ENCODE peak calls at places on chromosomes 2 and 18, in five cellular contexts. D is activated CD8-positive, alpha-beta T cell treated with anti-CD3 and anti-CD28 coated beads for 36 hours; P is heart left ventricle; K is upper lobe of left lung; Q is Calu3. V is an unnamed sample.

GRCh38 chr2:6626406-6627012 is 239.2 kb downstream of the CMPK2 start:
- DNase-seq in K (no peak), D (no peak), Q (no peak), P (no peak), V (no peak)

GRCh38 chr2:231674587-231675334 is 33.6 kb upstream of the PTMA start:
- DNase-seq in K (no peak), Q (peak; percentile 87), P (peak; percentile 71), D (peak; percentile 77), V (peak; percentile 79)

GRCh38 chr2:173972636-173973035 is 7.5 kb upstream of the SP3 start:
- DNase-seq in Q (peak; percentile 27), K (no peak), P (no peak), D (no peak), V (no peak)

GRCh38 chr2:226489765-226490164 is 309.9 kb downstream of the IRS1 start:
- DNase-seq in Q (no peak), K (peak; percentile 17), P (no peak), D (peak; percentile 3), V (no peak)

GRCh38 chr2:3504741-3505140 is 14.6 kb downstream of the ADI1 start:
- DNase-seq in Q (no peak), D (no peak), K (no peak), P (no peak), V (no peak)

GRCh38 chr2:237354930-237355329 is 59.0 kb downstream of the COL6A3 start:
- DNase-seq in K (no peak), D (no peak), P (no peak), Q (no peak), V (no peak)

GRCh38 chr2:114010001-114010400 is 120.1 kb downstream of the ACTR3 start:
- DNase-seq in Q (no peak), K (no peak), D (no peak), P (no peak), V (no peak)

GRCh38 chr18:55452123-55452611 is 135.8 kb downstream of the TCF4 start:
- DNase-seq in K (no peak), D (no peak), P (no peak), Q (no peak), V (no peak)

GRCh38 chr2:45739796-45740485 is 88.5 kb downstream of the PRKCE start:
- DNase-seq in D (peak; percentile 9), P (no peak), Q (no peak), K (no peak), V (no peak)

GRCh38 chr2:125471963-125472362 is 1184.0 kb upstream of the GYPC start:
- DNase-seq in K (peak; percentile 33), D (no peak), P (no peak), Q (no peak), V (no peak)

GRCh38 chr18:36045241-36045999 is 21.9 kb downstream of the RPRD1A start:
- DNase-seq in Q (no peak), P (no peak), D (no peak), K (no peak), V (no peak)

GRCh38 chr2:104378853-104379374 is 475.0 kb upstream of the POU3F3 start:
- DNase-seq in K (no peak), P (no peak), D (peak; percentile 35), Q (no peak), V (no peak)

GRCh38 chr2:38505779-38506178 is 96.9 kb downstream of the HNRNPLL start:
- DNase-seq in Q (no peak), P (no peak), K (no peak), D (no peak), V (no peak)

GRCh38 chr2:14903709-14904374 is 271.3 kb downstream of the LRATD1 start:
- DNase-seq in K (peak; percentile 58), D (peak; percentile 79), Q (peak; percentile 51), P (no peak), V (no peak)

GRCh38 chr2:164538250-164538866 is 82.9 kb downstream of the GRB14 start:
- DNase-seq in D (no peak), Q (peak; percentile 25), P (no peak), K (no peak), V (no peak)

GRCh38 chr2:112980537-112980936 is 2.7 kb downstream of the IL36G start:
- DNase-seq in D (peak; percentile 37), K (no peak), P (no peak), Q (no peak), V (no peak)

GRCh38 chr2:199910338-199911051 is 598 bp upstream of the C2orf69 start:
- DNase-seq in D (no peak), Q (no peak), K (no peak), P (no peak), V (no peak)

GRCh38 chr2:199911877-199912161 is 726 bp downstream of the C2orf69 start:
- DNase-seq in P (no peak), D (no peak), K (no peak), Q (no peak), V (no peak)

GRCh38 chr2:199907008-199907714 is 3.9 kb upstream of the C2orf69 start:
- DNase-seq in Q (no peak), D (no peak), P (no peak), K (no peak), V (no peak)

GRCh38 chr2:199914372-199914958 is 3.4 kb downstream of the C2orf69 start:
- DNase-seq in K (no peak), P (no peak), D (no peak), Q (no peak), V (no peak)

DNA sequence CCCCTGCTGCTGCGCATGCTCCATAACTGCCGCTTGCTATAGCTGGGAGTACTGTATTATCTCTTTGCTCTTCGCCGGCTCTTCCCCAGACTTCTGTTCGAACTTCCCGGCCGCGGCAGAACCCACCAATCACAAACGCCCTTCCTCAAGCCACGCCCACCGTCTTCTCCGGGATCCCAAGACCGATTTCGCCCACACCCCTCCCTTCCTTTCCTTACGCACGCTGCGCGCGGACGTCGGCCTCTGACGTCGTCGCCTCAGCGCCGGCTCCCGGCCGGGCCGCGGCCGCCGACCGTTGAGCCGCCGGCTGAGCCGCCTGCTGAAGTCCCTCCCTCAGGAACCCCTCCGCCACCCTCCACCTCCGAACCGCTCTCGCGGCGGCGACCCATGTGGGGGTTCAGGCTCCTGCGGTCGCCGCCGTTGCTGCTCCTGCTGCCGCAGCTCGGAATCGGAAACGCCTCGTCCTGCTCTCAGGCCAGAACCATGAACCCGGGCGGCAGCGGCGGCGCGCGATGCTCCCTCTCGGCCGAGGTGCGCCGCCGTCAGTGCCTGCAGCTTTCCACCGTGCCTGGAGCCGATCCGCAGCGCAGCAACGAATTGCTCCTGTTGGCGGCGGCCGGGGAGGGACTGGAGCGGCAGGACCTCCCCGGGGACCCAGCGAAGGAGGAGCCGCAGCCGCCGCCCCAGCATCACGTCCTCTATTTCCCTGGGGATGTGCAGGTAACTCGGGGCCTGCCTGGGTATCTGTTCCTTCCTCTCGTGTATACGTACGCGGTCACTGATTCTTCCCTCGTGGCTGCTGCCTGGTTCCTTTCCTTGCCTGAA is at the start of gene C2orf69:
- DNase-seq in P (peak; percentile 96), K (peak; percentile 97), D (peak; percentile 94), Q (peak; percentile 97), V (peak; percentile 97)
- TF ChIP-seq CTCF in P (no peak), K (no peak), D (no peak), Q (no peak), V (peak; percentile 32)

DNA sequence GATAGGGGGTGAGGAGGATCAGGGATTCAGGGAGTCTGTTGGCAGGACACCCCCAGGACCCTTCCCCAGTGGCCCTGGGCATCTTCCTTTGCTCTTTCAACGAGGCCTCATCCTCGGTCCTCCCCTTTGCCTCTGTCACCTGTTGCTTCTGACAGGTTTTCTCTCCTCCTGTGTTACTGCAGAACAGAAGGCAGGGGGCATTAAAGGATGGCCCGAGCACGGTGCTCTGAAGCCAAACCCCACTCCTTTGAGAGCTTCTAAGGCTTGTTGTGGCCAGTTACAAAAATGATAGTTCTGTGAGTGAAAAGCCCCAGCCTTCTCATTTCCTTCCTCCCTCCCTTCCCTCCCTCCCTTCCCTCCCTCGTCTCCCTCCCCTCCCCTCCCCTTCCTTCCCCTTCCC is 82.5 kb downstream of the THNSL2 start:
- DNase-seq in K (no peak), D (no peak), P (no peak), Q (no peak), V (no peak)
- TF ChIP-seq CTCF in K (no peak), D (no peak), P (no peak), Q (no peak), V (no peak)

GRCh38 chr2:172863341-172863740 is 127.7 kb downstream of the RAPGEF4 start:
- DNase-seq in K (no peak), D (no peak), P (no peak), Q (no peak), V (no peak)

GRCh38 chr2:172861632-172862031 is 126.0 kb downstream of the RAPGEF4 start:
- DNase-seq in D (no peak), K (no peak), Q (no peak), P (no peak), V (no peak)

GRCh38 chr2:172864182-172864581 is 128.5 kb downstream of the RAPGEF4 start:
- DNase-seq in K (no peak), P (no peak), Q (peak; percentile 43), D (peak; percentile 78), V (no peak)

GRCh38 chr2:172862077-172862476 is 126.4 kb downstream of the RAPGEF4 start:
- DNase-seq in D (no peak), Q (no peak), K (no peak), P (no peak), V (no peak)

GRCh38 chr2:172865422-172865821 is 129.8 kb downstream of the RAPGEF4 start:
- DNase-seq in Q (peak; percentile 17), D (no peak), P (no peak), K (no peak), V (no peak)
- TF ChIP-seq CTCF in Q (no peak), D (no peak), P (no peak), K (no peak), V (no peak)

DNA sequence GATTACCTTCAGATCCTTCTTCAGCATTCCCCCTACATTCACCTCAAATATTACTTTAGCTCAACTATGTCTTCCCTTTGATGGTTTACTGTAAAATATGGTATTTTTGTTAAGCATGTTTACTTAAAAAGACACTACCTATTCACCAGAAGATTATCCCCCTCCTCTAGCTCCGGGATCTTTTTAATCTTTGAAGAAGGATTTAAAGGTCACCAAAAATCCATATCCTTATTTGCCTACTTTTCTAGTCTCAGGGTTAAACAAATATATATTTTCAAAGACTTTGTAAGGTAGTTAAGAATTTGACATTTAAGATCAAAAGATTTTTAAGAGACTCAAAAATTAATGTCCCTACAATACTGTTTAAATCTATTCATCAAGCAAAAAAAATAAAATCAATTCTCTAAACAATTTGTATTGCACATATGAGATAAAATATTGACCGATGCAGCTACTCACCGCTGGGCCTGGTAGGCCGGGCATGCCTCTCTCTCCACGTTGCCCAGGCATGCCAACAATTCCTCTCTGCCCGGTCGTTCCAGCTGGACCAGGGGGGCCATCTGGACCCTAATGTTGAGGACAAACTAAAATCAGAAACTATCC is 76.0 kb downstream of the COL3A1 start:
- DNase-seq in K (peak; percentile 6), Q (no peak), D (no peak), P (no peak), V (no peak)
- TF ChIP-seq CTCF in K (no peak), Q (no peak), D (no peak), P (no peak), V (no peak)